ENCODE peak calls at places on chromosomes 2 and 18, in four cellular contexts. One of them, this sample, is unnamed.

GRCh38 chr18:45760443-45761036 is 36.6 kb downstream of the SLC14A1 start:
- DNase-seq in A549: no peak
- DNase-seq in WTC11: no peak
- DNase-seq in K562: no peak
- DNase-seq in this sample: no peak

GRCh38 chr2:28364611-28365010 is 28.0 kb upstream of the FOSL2 start:
- DNase-seq in K562: no peak
- DNase-seq in A549: no peak
- DNase-seq in WTC11: no peak
- DNase-seq in this sample: no peak

GRCh38 chr18:22505136-22505535 is 87.4 kb upstream of the CTAGE1 start:
- DNase-seq in WTC11: no peak
- DNase-seq in K562: no peak
- DNase-seq in A549: no peak
- DNase-seq in this sample: no peak

GRCh38 chr2:131105950-131106801 is 1.0 kb downstream of the PLEKHB2 start:
- DNase-seq in K562: peak
- DNase-seq in WTC11: no peak
- DNase-seq in A549: peak
- DNase-seq in this sample: peak

GRCh38 chr2:159933040-159933726 is 129.2 kb downstream of the PLA2R1 start:
- DNase-seq in WTC11: no peak
- DNase-seq in A549: no peak
- DNase-seq in K562: no peak
- DNase-seq in this sample: no peak

GRCh38 chr2:69092857-69093256 is 79.9 kb downstream of the ANTXR1 start:
- DNase-seq in A549: no peak
- DNase-seq in K562: no peak
- DNase-seq in WTC11: no peak
- DNase-seq in this sample: no peak

GRCh38 chr2:50529600-50530218 is 502.2 kb downstream of the NRXN1 start:
- DNase-seq in A549: peak
- DNase-seq in K562: peak
- DNase-seq in WTC11: no peak
- DNase-seq in this sample: peak

GRCh38 chr2:179255129-179255528 is 9.5 kb downstream of the SESTD1 start:
- DNase-seq in K562: no peak
- DNase-seq in A549: no peak
- DNase-seq in WTC11: no peak
- DNase-seq in this sample: no peak

GRCh38 chr18:9704233-9705118 is 3.6 kb upstream of the RAB31 start:
- DNase-seq in WTC11: no peak
- DNase-seq in A549: no peak
- DNase-seq in K562: no peak
- DNase-seq in this sample: no peak

GRCh38 chr2:106068415-106068814 is 125.7 kb downstream of the UXS1 start:
- DNase-seq in WTC11: no peak
- DNase-seq in A549: no peak
- DNase-seq in K562: no peak
- DNase-seq in this sample: no peak

DNA sequence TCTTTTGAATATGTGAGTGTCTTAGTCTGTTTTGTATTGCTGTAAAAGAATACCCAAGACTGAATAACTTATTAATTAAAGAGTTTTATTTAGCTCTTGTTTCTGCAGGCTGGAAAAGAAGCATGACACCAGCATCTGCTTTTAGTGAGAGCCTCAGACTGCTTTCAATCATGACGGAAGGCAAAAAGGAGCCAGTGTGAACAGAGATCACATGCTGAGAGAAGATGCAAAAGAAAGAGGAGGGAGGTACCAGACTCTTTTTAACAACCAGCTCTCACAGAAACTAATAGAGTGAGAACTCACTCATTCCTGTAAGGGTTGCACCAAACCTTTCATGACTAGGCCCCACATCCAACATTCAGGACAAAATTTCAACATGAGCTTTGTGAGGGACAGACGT is 101.6 kb upstream of the HNMT start:
- DNase-seq in A549: no peak
- DNase-seq in K562: no peak
- DNase-seq in WTC11: no peak
- DNase-seq in this sample: no peak
- TF ChIP-seq HMGXB4 in A549: no peak
- TF ChIP-seq HMGXB4 in K562: no peak
- TF ChIP-seq HMGXB4 in WTC11: no peak
- TF ChIP-seq HMGXB4 in this sample: no peak

DNA sequence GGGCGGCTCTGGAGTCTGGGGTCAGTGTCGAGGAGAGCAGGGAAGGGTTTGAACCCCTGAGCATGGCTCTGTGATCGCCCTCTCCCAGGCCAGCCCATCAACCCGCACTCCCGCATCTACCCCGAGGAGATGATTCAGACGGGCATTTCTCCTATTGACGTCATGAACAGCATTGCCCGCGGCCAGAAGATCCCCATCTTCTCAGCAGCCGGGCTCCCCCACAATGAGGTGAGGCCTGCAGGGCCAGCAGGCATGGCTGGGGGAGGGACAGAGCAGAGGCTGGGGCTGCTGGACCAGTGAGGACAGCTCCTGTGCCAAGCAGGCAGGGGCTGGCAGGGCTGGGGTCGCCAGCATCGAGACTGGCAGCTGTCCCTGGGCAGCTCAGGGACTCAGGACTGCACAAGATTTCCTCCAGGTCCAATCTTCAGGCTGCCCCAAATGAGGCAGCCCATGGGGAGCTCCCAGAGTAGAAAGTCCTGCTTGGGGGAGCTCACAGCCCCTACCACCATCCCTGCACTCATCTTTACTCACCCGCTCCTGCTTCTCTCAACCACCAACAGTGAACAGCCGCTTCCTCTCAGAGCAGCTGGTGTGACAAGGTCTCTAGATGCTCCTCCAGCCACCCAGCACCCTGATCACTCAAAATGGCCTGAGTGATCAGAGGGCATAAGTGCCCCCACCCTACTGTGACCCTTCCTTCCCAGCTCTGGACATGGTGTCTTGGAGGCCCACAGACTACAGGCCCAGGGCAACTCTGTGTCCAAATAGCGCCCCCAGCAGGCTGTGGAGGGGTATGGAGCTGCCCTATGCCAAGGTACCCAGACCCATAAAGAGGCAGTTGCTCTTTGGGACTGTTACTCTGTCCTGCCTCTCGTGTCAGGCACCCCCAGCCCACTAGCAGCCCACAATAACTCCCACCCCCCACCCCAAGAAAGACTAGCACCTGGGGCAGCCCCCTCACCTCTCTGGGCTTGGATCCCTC is 18.3 kb upstream of the ANKRD53 start:
- DNase-seq in A549: no peak
- DNase-seq in WTC11: peak
- DNase-seq in K562: no peak
- DNase-seq in this sample: no peak
- TF ChIP-seq HMGXB4 in A549: no peak
- TF ChIP-seq HMGXB4 in WTC11: no peak
- TF ChIP-seq HMGXB4 in K562: no peak
- TF ChIP-seq HMGXB4 in this sample: no peak

GRCh38 chr2:238974510-238975166 is 126.8 kb downstream of the TWIST2 start:
- DNase-seq in K562: no peak
- DNase-seq in A549: peak
- DNase-seq in WTC11: no peak
- DNase-seq in this sample: no peak
- TF ChIP-seq HMGXB4 in K562: no peak
- TF ChIP-seq HMGXB4 in A549: no peak
- TF ChIP-seq HMGXB4 in WTC11: no peak
- TF ChIP-seq HMGXB4 in this sample: no peak

DNA sequence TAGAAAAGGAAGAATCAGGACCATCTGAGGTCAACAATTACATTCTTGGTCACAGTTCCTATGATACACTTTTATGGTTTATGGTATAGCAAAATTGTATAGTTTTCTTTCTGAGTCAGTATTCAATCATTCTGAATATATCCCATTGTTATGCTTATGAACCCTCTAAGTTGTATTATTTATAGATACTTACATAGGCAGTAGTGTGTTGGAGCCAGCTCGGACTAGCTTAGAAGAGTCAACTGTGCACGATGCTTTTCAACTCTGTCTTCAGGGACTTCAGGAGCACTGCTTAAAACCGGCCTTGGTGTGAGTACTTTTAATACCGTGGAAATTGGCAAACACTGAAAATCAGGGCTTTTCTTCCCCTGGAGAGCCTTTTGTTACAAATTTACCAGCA is 215.7 kb downstream of the IKZF2 start:
- DNase-seq in K562: no peak
- DNase-seq in A549: no peak
- DNase-seq in WTC11: no peak
- DNase-seq in this sample: no peak
- TF ChIP-seq HMGXB4 in K562: no peak
- TF ChIP-seq HMGXB4 in A549: no peak
- TF ChIP-seq HMGXB4 in WTC11: no peak
- TF ChIP-seq HMGXB4 in this sample: no peak